ENCODE peak calls at places on chromosomes 12 and 14, in six cellular contexts. M is NAMALWA, C is endothelial cell, J is hepatocyte, I is amygdala, B is fibroblast of mammary gland. R is an unnamed sample.

GRCh38 chr12:22981711-22982110 is 356.7 kb downstream of the ETNK1 start:
- DNase-seq in M (no peak), C (no peak), J (peak), I (no peak), B (peak), R (peak)

GRCh38 chr12:2892246-2892645 is 1.6 kb downstream of the TULP3 start:
- DNase-seq in M (no peak), C (no peak), J (no peak), I (no peak), B (peak), R (no peak)

GRCh38 chr14:36661506-36662257 is at the start of gene PAX9:
- DNase-seq in M (peak), C (peak), J (peak), I (no peak), B (peak), R (peak)

GRCh38 chr12:54045868-54046529 is 7.6 kb upstream of the HOXC4 start:
- DNase-seq in M (no peak), C (no peak), J (no peak), I (no peak), B (no peak), R (no peak)

GRCh38 chr14:47302121-47302520 is 373.3 kb downstream of the MDGA2 start:
- DNase-seq in M (no peak), C (no peak), J (no peak), I (no peak), B (no peak), R (no peak)

GRCh38 chr14:52272375-52272774 is 4.9 kb downstream of the PTGDR start:
- DNase-seq in M (peak), C (peak), J (no peak), I (no peak), B (peak), R (peak)

GRCh38 chr12:85920324-85920947 is 46.3 kb downstream of the NTS start:
- DNase-seq in M (peak), C (no peak), J (peak), I (no peak), B (peak), R (peak)

GRCh38 chr12:124435806-124436345 is 131.5 kb downstream of the NCOR2 start:
- DNase-seq in M (no peak), C (no peak), J (no peak), I (no peak), B (no peak), R (no peak)

GRCh38 chr14:72652179-72652578 is 241.7 kb downstream of the DPF3 start:
- DNase-seq in M (no peak), C (no peak), J (no peak), I (no peak), B (peak), R (no peak)

GRCh38 chr12:29149691-29150382 is 759 bp downstream of the FAR2 start:
- DNase-seq in M (no peak), C (no peak), J (no peak), I (no peak), B (no peak), R (peak)

GRCh38 chr14:89957791-89958190 is 2.1 kb downstream of the TDP1 start:
- DNase-seq in M (no peak), C (no peak), J (no peak), I (peak), B (peak), R (no peak)

GRCh38 chr12:77190022-77190421 is 124.7 kb upstream of the E2F7 start:
- DNase-seq in M (no peak), C (no peak), J (no peak), I (no peak), B (peak), R (no peak)

GRCh38 chr14:68973639-68974038 is 5.5 kb downstream of the ACTN1 start:
- DNase-seq in M (no peak), C (no peak), J (no peak), I (no peak), B (no peak), R (no peak)

GRCh38 chr12:41981758-41982157 is 162.9 kb downstream of the GXYLT1 start:
- DNase-seq in M (no peak), C (no peak), J (no peak), I (no peak), B (peak), R (no peak)

GRCh38 chr12:70638639-70639349 is 1.6 kb upstream of the PTPRB start:
- DNase-seq in M (no peak), C (no peak), J (no peak), I (no peak), B (peak), R (no peak)

GRCh38 chr12:1804545-1805332 is 15.6 kb upstream of the LRTM2 start:
- DNase-seq in M (peak), C (peak), J (peak), I (peak), B (peak), R (peak)

GRCh38 chr14:101025656-101026055 is 122.1 kb upstream of the RTL1 start:
- DNase-seq in M (no peak), C (no peak), J (no peak), I (no peak), B (no peak), R (no peak)

GRCh38 chr12:98823012-98823411 is 177.9 kb downstream of the APAF1 start:
- DNase-seq in M (no peak), C (no peak), J (no peak), I (no peak), B (no peak), R (no peak)

GRCh38 chr12:51827925-51828818 is 20.3 kb downstream of the FIGNL2 start:
- DNase-seq in M (no peak), C (no peak), J (peak), I (no peak), B (peak), R (peak)

GRCh38 chr12:71871116-71871515 is 31.6 kb downstream of the TBC1D15 start:
- DNase-seq in M (no peak), C (no peak), J (no peak), I (no peak), B (peak), R (no peak)

GRCh38 chr14:96629082-96629481 is 126.9 kb downstream of the PAPOLA start:
- DNase-seq in M (no peak), C (no peak), J (no peak), I (no peak), B (no peak), R (no peak)

GRCh38 chr14:64038857-64039542 is 186.2 kb downstream of the SYNE2 start:
- DNase-seq in M (no peak), C (no peak), J (no peak), I (no peak), B (peak), R (no peak)

GRCh38 chr14:105249175-105250007 is 1.1 kb downstream of the BTBD6 start:
- DNase-seq in M (no peak), C (peak), J (no peak), I (no peak), B (no peak), R (no peak)

GRCh38 chr12:123705935-123706334 is 6.2 kb upstream of the ATP6V0A2 start:
- DNase-seq in M (peak), C (no peak), J (no peak), I (no peak), B (peak), R (peak)

GRCh38 chr12:712172-712863 is 40.1 kb upstream of the WNK1 start:
- DNase-seq in M (no peak), C (no peak), J (no peak), I (peak), B (no peak), R (peak)

GRCh38 chr12:52661668-52662067 is 9.7 kb upstream of the KRT2 start:
- DNase-seq in M (no peak), C (no peak), J (no peak), I (no peak), B (no peak), R (peak)